ENCODE peak calls at places on chromosomes 4 and X, in eight cellular contexts. R is AG20443; Z is activated gamma-delta T cell treated with anti-CD3 and anti-CD28 coated beads, Interleukin-2, amount 50 U/mL, for 16 hours; Y is EL; F is HEK293T; C is NCI-H446; A is T-helper 2 cell; B is NCI-H2029. J is an unnamed sample.
A peak's percentile ranks its signal among the peaks of the same experiment; 100 is the strongest.

GRCh38 chrX:40996886-40997530 is 88.2 kb upstream of the USP9X start:
- DNase-seq in Z (no peak), F (peak; percentile 64), C (peak; percentile 45), R (peak; percentile 25), B (no peak), A (no peak), Y (peak; percentile 58), J (no peak)

GRCh38 chrX:768596-768995 is 138.0 kb downstream of the SHOX start:
- DNase-seq in A (no peak), Z (no peak), C (no peak), F (no peak), B (no peak), R (no peak), Y (no peak), J (no peak)

GRCh38 chrX:139851730-139852129 is 81.1 kb downstream of the ATP11C start:
- DNase-seq in F (no peak), B (no peak), A (no peak), Y (peak; percentile 63), R (no peak), Z (no peak), C (no peak), J (no peak)

GRCh38 chr4:158729716-158730559 is 6.7 kb upstream of the PPID start:
- DNase-seq in C (peak; percentile 66), R (peak; percentile 81), A (peak; percentile 26), B (peak; percentile 17), Z (peak; percentile 22), Y (peak; percentile 64), F (peak; percentile 70), J (peak; percentile 77)

GRCh38 chr4:40915318-40916217 is 165.8 kb downstream of the NSUN7 start:
- DNase-seq in Y (peak; percentile 64), B (no peak), R (peak; percentile 43), Z (no peak), C (no peak), A (no peak), F (no peak), J (peak; percentile 42)

GRCh38 chr4:75232546-75232945 is 281.7 kb downstream of the RCHY1 start:
- DNase-seq in C (no peak), F (no peak), A (no peak), Y (no peak), R (no peak), Z (no peak), B (no peak), J (no peak)

GRCh38 chr4:82044141-82044993 is 329.4 kb downstream of the HNRNPD start:
- DNase-seq in B (peak; percentile 67), R (peak; percentile 76), C (peak; percentile 42), Y (peak; percentile 22), Z (no peak), F (peak; percentile 67), A (no peak), J (peak; percentile 71)

GRCh38 chr4:53478671-53479456 is 101.4 kb downstream of the FIP1L1 start:
- DNase-seq in B (no peak), A (no peak), Z (no peak), Y (peak; percentile 84), R (peak; percentile 54), F (no peak), C (no peak), J (no peak)

GRCh38 chr4:28469886-28470285 is 1609.2 kb downstream of the STIM2 start:
- DNase-seq in Z (no peak), R (no peak), F (no peak), C (no peak), A (no peak), B (no peak), Y (no peak), J (no peak)

GRCh38 chr4:184664445-184665210 is 15.1 kb downstream of the PRIMPOL start:
- DNase-seq in A (no peak), Y (no peak), B (no peak), F (peak; percentile 25), Z (no peak), C (peak; percentile 11), R (peak; percentile 59), J (no peak)

GRCh38 chr4:186227221-186227620 is at the start of gene KLKB1:
- DNase-seq in A (no peak), C (no peak), F (peak; percentile 9), R (no peak), Z (no peak), B (peak; percentile 49), Y (no peak), J (no peak)

GRCh38 chr4:77145806-77146425 is 11.1 kb upstream of the CCNG2 start:
- DNase-seq in A (no peak), F (no peak), R (peak; percentile 31), Y (no peak), B (no peak), Z (no peak), C (no peak), J (no peak)

GRCh38 chr4:88108747-88109122 is 49.7 kb downstream of the ABCG2 start:
- DNase-seq in C (no peak), Z (no peak), Y (peak; percentile 15), B (no peak), A (no peak), R (no peak), F (no peak), J (no peak)